ENCODE peak calls at places on chromosome 11, in four cellular contexts. One of them, this sample, is unnamed. For H3K9me3, the result is how much of the 10 kb centered on the place peaks cover.

GRCh38 chr11:19216709-19217374 is 15.1 kb upstream of the CSRP3 start:
- DNase-seq in testis: no peak
- DNase-seq in tibial nerve: no peak
- DNase-seq in A549: no peak
- DNase-seq in this sample: no peak

GRCh38 chr11:91067666-91068065 is 844.8 kb upstream of the CHORDC1 start:
- DNase-seq in A549: no peak
- DNase-seq in tibial nerve: no peak
- DNase-seq in testis: no peak
- DNase-seq in this sample: no peak

GRCh38 chr11:116422976-116423375 is 349.8 kb downstream of the BUD13 start:
- DNase-seq in testis: no peak
- DNase-seq in A549: no peak
- DNase-seq in tibial nerve: no peak
- DNase-seq in this sample: no peak

GRCh38 chr11:35418282-35418846 is 994 bp downstream of the SLC1A2 start:
- DNase-seq in A549: peak
- DNase-seq in tibial nerve: no peak
- DNase-seq in testis: no peak
- DNase-seq in this sample: no peak

GRCh38 chr11:113974741-113975470 is at the start of gene HTR3A:
- DNase-seq in testis: peak
- DNase-seq in tibial nerve: no peak
- DNase-seq in A549: no peak
- DNase-seq in this sample: no peak

GRCh38 chr11:120055646-120056045 is 82.3 kb downstream of the TRIM29 start:
- DNase-seq in tibial nerve: no peak
- DNase-seq in A549: no peak
- DNase-seq in testis: no peak
- DNase-seq in this sample: peak

GRCh38 chr11:44623716-44624491 is 58.4 kb downstream of the CD82 start:
- DNase-seq in tibial nerve: no peak
- DNase-seq in A549: no peak
- DNase-seq in testis: peak
- DNase-seq in this sample: peak

GRCh38 chr11:93368022-93368421 is 37.5 kb downstream of the DEUP1 start:
- DNase-seq in A549: no peak
- DNase-seq in testis: no peak
- DNase-seq in tibial nerve: no peak
- DNase-seq in this sample: no peak

GRCh38 chr11:72781063-72781312 is 12.9 kb downstream of the STARD10 start:
- DNase-seq in A549: no peak
- DNase-seq in tibial nerve: no peak
- DNase-seq in testis: no peak
- DNase-seq in this sample: no peak

GRCh38 chr11:32434387-32435151 is 770 bp downstream of the WT1 start:
- DNase-seq in tibial nerve: no peak
- DNase-seq in testis: peak
- DNase-seq in A549: peak
- DNase-seq in this sample: no peak

GRCh38 chr11:13831707-13832106 is 130.8 kb upstream of the SPON1 start:
- DNase-seq in A549: no peak
- DNase-seq in tibial nerve: no peak
- DNase-seq in testis: no peak
- DNase-seq in this sample: peak

GRCh38 chr11:79375818-79376550 is 64.8 kb downstream of the TENM4 start:
- DNase-seq in tibial nerve: no peak
- DNase-seq in A549: no peak
- DNase-seq in testis: no peak
- DNase-seq in this sample: no peak

GRCh38 chr11:102831128-102831708 is 12.2 kb downstream of the MMP3 start:
- DNase-seq in A549: peak
- DNase-seq in tibial nerve: peak
- DNase-seq in testis: peak
- DNase-seq in this sample: no peak

GRCh38 chr11:3879967-3880542 is 24.6 kb downstream of the STIM1 start:
- DNase-seq in tibial nerve: no peak
- DNase-seq in A549: peak
- DNase-seq in testis: no peak
- DNase-seq in this sample: no peak

GRCh38 chr11:44947114-44947513 is 3.6 kb downstream of the TP53I11 start:
- DNase-seq in tibial nerve: no peak
- DNase-seq in A549: no peak
- DNase-seq in testis: no peak
- DNase-seq in this sample: no peak

GRCh38 chr11:40384991-40385390 is 1074.5 kb downstream of the LRRC4C start:
- DNase-seq in testis: no peak
- DNase-seq in A549: no peak
- DNase-seq in tibial nerve: no peak
- DNase-seq in this sample: no peak

GRCh38 chr11:86182976-86183584 is 61.5 kb upstream of the EED start:
- DNase-seq in tibial nerve: no peak
- DNase-seq in testis: no peak
- DNase-seq in A549: peak
- DNase-seq in this sample: no peak

GRCh38 chr11:72577271-72577681 is 96.9 kb downstream of the PDE2A start:
- DNase-seq in tibial nerve: no peak
- DNase-seq in A549: no peak
- DNase-seq in testis: no peak
- DNase-seq in this sample: no peak

GRCh38 chr11:73980001-73980960 is 2.4 kb downstream of the UCP2 start:
- DNase-seq in testis: no peak
- DNase-seq in A549: no peak
- DNase-seq in tibial nerve: no peak
- DNase-seq in this sample: no peak

GRCh38 chr11:86719781-86720463 is 47.5 kb upstream of the ME3 start:
- DNase-seq in tibial nerve: no peak
- DNase-seq in A549: peak
- DNase-seq in testis: no peak
- DNase-seq in this sample: no peak

GRCh38 chr11:68371176-68372041 is 59.0 kb downstream of the LRP5 start:
- DNase-seq in testis: no peak
- DNase-seq in A549: no peak
- DNase-seq in tibial nerve: no peak
- DNase-seq in this sample: no peak

GRCh38 chr11:70541699-70542098 is 143.4 kb downstream of the CTTN start:
- DNase-seq in testis: no peak
- DNase-seq in A549: no peak
- DNase-seq in tibial nerve: no peak
- DNase-seq in this sample: no peak

GRCh38 chr11:70541176-70541575 is 142.8 kb downstream of the CTTN start:
- DNase-seq in testis: no peak
- DNase-seq in A549: no peak
- DNase-seq in tibial nerve: no peak
- DNase-seq in this sample: no peak

GRCh38 chr11:70542811-70543210 is 144.5 kb downstream of the CTTN start:
- DNase-seq in testis: no peak
- DNase-seq in A549: no peak
- DNase-seq in tibial nerve: no peak
- DNase-seq in this sample: no peak

GRCh38 chr11:70543611-70544010 is 145.3 kb downstream of the CTTN start:
- DNase-seq in A549: no peak
- DNase-seq in tibial nerve: no peak
- DNase-seq in testis: no peak
- DNase-seq in this sample: no peak

DNA sequence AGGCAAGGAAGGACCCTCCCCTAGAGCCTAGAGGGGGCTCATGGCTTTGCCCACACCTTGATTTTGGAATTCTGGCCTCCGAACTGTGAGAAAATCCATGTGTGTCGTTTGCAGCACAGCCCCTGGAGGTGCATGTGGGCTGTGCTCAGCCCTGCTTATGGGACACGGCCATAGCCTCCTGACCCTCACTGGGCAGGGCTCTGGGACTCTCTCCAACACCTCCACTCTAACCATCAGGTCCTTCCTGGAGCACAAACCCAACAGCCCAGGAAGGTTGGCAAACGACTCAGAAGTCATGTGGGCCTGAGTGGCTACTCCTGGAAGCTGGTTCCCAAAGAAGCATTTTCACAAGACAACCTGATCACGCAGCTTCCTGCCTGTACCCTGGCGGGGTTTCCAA is 144.1 kb downstream of the CTTN start:
- DNase-seq in A549: no peak
- DNase-seq in tibial nerve: no peak
- DNase-seq in testis: no peak
- DNase-seq in this sample: no peak
- H3K9me3 ChIP-seq in A549: under half
- H3K9me3 ChIP-seq in tibial nerve: under half
- H3K9me3 ChIP-seq in testis: under half
- H3K9me3 ChIP-seq in this sample: under half

DNA sequence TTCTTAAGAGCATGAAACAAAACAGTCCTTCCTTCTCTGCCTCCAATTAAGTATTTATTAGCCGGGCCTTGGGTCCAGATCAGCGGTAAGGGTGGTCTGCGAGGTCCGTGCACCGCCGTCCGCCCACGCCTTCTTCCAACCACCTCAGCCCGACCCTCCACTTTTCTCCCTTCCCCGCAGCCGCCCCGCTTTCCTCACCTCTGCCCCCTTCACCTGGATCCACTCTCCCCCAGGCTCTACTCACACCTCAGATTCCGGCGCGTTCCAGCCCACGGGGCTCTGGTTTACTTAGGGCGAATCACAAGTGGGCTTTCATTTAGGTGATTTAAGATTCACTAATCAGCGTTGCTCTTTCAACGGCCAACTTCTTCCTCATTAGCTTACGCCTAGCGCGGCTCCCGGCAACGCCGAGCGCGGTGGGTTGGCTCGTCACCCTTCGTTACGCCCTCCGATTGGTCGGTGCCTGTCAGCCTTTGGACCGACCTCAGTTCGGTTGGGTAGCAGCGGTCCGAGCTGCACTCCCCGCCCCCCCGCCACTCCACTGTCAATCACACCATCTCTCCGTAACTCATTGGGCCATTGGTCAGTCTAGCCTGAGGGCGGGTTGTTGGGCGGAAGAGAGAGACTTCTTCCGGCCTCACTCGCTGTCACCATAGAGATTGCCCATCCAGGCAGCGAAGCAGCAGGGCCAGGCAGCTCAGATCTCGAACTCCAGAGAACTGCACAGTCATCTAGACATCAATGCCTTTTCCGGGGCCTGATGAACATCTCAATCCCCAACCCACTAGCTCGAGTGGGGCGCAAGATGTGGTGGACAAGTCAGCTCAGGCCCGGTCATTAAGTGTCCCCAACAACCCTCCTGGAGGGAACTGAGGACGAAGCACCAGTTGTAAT is at the start of gene TMEM218:
- DNase-seq in testis: peak
- DNase-seq in tibial nerve: peak
- DNase-seq in A549: peak
- DNase-seq in this sample: peak
- TF ChIP-seq POLR2A in testis: no peak
- TF ChIP-seq POLR2A in tibial nerve: peak
- TF ChIP-seq POLR2A in A549: peak
- TF ChIP-seq POLR2A in this sample: no peak

GRCh38 chr11:57638811-57639320 is 10.8 kb downstream of the YPEL4 start:
- DNase-seq in tibial nerve: no peak
- DNase-seq in A549: no peak
- DNase-seq in testis: no peak
- DNase-seq in this sample: no peak
- H3K9me3 ChIP-seq in tibial nerve: under half
- H3K9me3 ChIP-seq in A549: under half
- H3K9me3 ChIP-seq in testis: under half
- H3K9me3 ChIP-seq in this sample: under half

GRCh38 chr11:64203421-64204079 is 3.0 kb upstream of the FERMT3 start:
- DNase-seq in A549: no peak
- DNase-seq in testis: no peak
- DNase-seq in tibial nerve: no peak
- DNase-seq in this sample: no peak

GRCh38 chr11:64206457-64207246 is at the start of gene FERMT3:
- DNase-seq in A549: no peak
- DNase-seq in tibial nerve: no peak
- DNase-seq in testis: peak
- DNase-seq in this sample: no peak

GRCh38 chr11:64202992-64203391 is 3.5 kb upstream of the FERMT3 start:
- DNase-seq in A549: no peak
- DNase-seq in testis: no peak
- DNase-seq in tibial nerve: no peak
- DNase-seq in this sample: no peak

GRCh38 chr11:64204080-64204440 is 2.5 kb upstream of the FERMT3 start:
- DNase-seq in A549: no peak
- DNase-seq in tibial nerve: no peak
- DNase-seq in testis: no peak
- DNase-seq in this sample: no peak

DNA sequence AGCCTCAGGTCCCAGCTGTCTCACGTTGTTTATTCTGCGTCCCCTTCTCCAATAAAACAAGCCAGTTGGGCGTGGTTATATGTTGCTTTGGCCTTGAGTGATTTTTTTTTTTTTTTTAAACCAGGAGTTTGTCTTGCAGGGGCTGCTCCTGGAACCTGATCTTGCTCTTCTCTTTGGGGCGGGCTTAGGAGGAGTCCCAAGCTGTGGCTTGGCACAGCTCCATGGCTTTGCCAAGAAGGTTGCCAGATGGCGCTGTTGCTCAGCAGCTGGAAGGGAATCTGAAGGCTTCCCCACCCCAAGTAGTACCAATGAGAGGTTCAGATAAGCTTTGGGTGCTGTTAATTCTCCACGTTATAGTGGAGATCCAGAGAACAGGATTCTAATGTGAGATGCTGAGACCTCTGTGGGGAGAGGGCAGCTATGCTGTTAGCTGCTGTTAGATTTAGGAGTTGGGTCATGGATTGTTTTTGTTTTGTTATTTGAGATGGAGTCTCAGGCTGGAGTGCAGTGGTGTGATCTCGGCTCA is 2.0 kb upstream of the FERMT3 start:
- DNase-seq in tibial nerve: peak
- DNase-seq in testis: peak
- DNase-seq in A549: peak
- DNase-seq in this sample: no peak
- TF ChIP-seq POLR2A in tibial nerve: no peak
- TF ChIP-seq POLR2A in testis: no peak
- TF ChIP-seq POLR2A in A549: no peak
- TF ChIP-seq POLR2A in this sample: no peak

GRCh38 chr11:58811499-58811898 is 33.0 kb downstream of the GLYATL2 start:
- DNase-seq in A549: no peak
- DNase-seq in testis: no peak
- DNase-seq in tibial nerve: no peak
- DNase-seq in this sample: no peak

GRCh38 chr11:58813693-58814092 is 30.8 kb downstream of the GLYATL2 start:
- DNase-seq in A549: peak
- DNase-seq in testis: no peak
- DNase-seq in tibial nerve: no peak
- DNase-seq in this sample: no peak
- H3K9me3 ChIP-seq in A549: under half
- H3K9me3 ChIP-seq in testis: under half
- H3K9me3 ChIP-seq in tibial nerve: under half
- H3K9me3 ChIP-seq in this sample: under half

GRCh38 chr11:1444321-1444720 is 42.3 kb downstream of the MOB2 start:
- DNase-seq in A549: no peak
- DNase-seq in testis: no peak
- DNase-seq in tibial nerve: no peak
- DNase-seq in this sample: no peak
- TF ChIP-seq POLR2A in A549: no peak
- TF ChIP-seq POLR2A in testis: no peak
- TF ChIP-seq POLR2A in tibial nerve: no peak
- TF ChIP-seq POLR2A in this sample: no peak

This sample was measured in esophagus muscularis mucosa.